ENCODE peak calls at places on chromosomes 3 and 15, in eight cellular contexts. One of them, this sample, is unnamed.

GRCh38 chr3:38084019-38084968 is 45.3 kb downstream of the DLEC1 start:
- DNase-seq in GM06990: peak
- DNase-seq in fibroblast of lung: peak
- DNase-seq in activated CD8-positive, alpha-beta memory T cell treated with anti-CD3 and anti-CD28 coated beads for 1 hour: no peak
- DNase-seq in RPMI8226: peak
- DNase-seq in midbrain: no peak
- DNase-seq in stimulated activated CD4-positive, alpha-beta T cell treated with anti-CD3 and anti-CD28 coated beads, Interleukin-1b, Interleukin-23, amount 100 ng/mL, for 1 hour: no peak
- DNase-seq in islet precursor cell: peak
- DNase-seq in this sample: peak

GRCh38 chr3:198027799-198028390 is 67.9 kb downstream of the LMLN start:
- DNase-seq in fibroblast of lung: no peak
- DNase-seq in RPMI8226: no peak
- DNase-seq in midbrain: no peak
- DNase-seq in islet precursor cell: no peak
- DNase-seq in activated CD8-positive, alpha-beta memory T cell treated with anti-CD3 and anti-CD28 coated beads for 1 hour: no peak
- DNase-seq in GM06990: no peak
- DNase-seq in stimulated activated CD4-positive, alpha-beta T cell treated with anti-CD3 and anti-CD28 coated beads, Interleukin-1b, Interleukin-23, amount 100 ng/mL, for 1 hour: no peak
- DNase-seq in this sample: no peak

GRCh38 chr3:55909373-55909772 is 422.3 kb upstream of the WNT5A start:
- DNase-seq in RPMI8226: no peak
- DNase-seq in fibroblast of lung: no peak
- DNase-seq in GM06990: no peak
- DNase-seq in activated CD8-positive, alpha-beta memory T cell treated with anti-CD3 and anti-CD28 coated beads for 1 hour: no peak
- DNase-seq in islet precursor cell: peak
- DNase-seq in midbrain: no peak
- DNase-seq in stimulated activated CD4-positive, alpha-beta T cell treated with anti-CD3 and anti-CD28 coated beads, Interleukin-1b, Interleukin-23, amount 100 ng/mL, for 1 hour: no peak
- DNase-seq in this sample: no peak

GRCh38 chr15:80698636-80699035 is 3.5 kb downstream of the ABHD17C start:
- DNase-seq in fibroblast of lung: peak
- DNase-seq in stimulated activated CD4-positive, alpha-beta T cell treated with anti-CD3 and anti-CD28 coated beads, Interleukin-1b, Interleukin-23, amount 100 ng/mL, for 1 hour: no peak
- DNase-seq in midbrain: no peak
- DNase-seq in GM06990: no peak
- DNase-seq in activated CD8-positive, alpha-beta memory T cell treated with anti-CD3 and anti-CD28 coated beads for 1 hour: no peak
- DNase-seq in islet precursor cell: no peak
- DNase-seq in RPMI8226: no peak
- DNase-seq in this sample: no peak

GRCh38 chr3:49868951-49869454 is 703 bp downstream of the CAMKV start:
- DNase-seq in activated CD8-positive, alpha-beta memory T cell treated with anti-CD3 and anti-CD28 coated beads for 1 hour: no peak
- DNase-seq in RPMI8226: no peak
- DNase-seq in fibroblast of lung: no peak
- DNase-seq in islet precursor cell: no peak
- DNase-seq in GM06990: no peak
- DNase-seq in midbrain: no peak
- DNase-seq in stimulated activated CD4-positive, alpha-beta T cell treated with anti-CD3 and anti-CD28 coated beads, Interleukin-1b, Interleukin-23, amount 100 ng/mL, for 1 hour: no peak
- DNase-seq in this sample: no peak

GRCh38 chr3:178593786-178594185 is 57.5 kb downstream of the KCNMB2 start:
- DNase-seq in midbrain: no peak
- DNase-seq in RPMI8226: no peak
- DNase-seq in fibroblast of lung: no peak
- DNase-seq in GM06990: no peak
- DNase-seq in islet precursor cell: peak
- DNase-seq in stimulated activated CD4-positive, alpha-beta T cell treated with anti-CD3 and anti-CD28 coated beads, Interleukin-1b, Interleukin-23, amount 100 ng/mL, for 1 hour: no peak
- DNase-seq in activated CD8-positive, alpha-beta memory T cell treated with anti-CD3 and anti-CD28 coated beads for 1 hour: no peak
- DNase-seq in this sample: no peak

GRCh38 chr3:45972534-45973402 is 22.9 kb downstream of the FYCO1 start:
- DNase-seq in fibroblast of lung: peak
- DNase-seq in GM06990: no peak
- DNase-seq in midbrain: no peak
- DNase-seq in activated CD8-positive, alpha-beta memory T cell treated with anti-CD3 and anti-CD28 coated beads for 1 hour: no peak
- DNase-seq in islet precursor cell: no peak
- DNase-seq in RPMI8226: peak
- DNase-seq in stimulated activated CD4-positive, alpha-beta T cell treated with anti-CD3 and anti-CD28 coated beads, Interleukin-1b, Interleukin-23, amount 100 ng/mL, for 1 hour: no peak
- DNase-seq in this sample: no peak

GRCh38 chr3:12995389-12996180 is 77.6 kb downstream of the IQSEC1 start:
- DNase-seq in midbrain: no peak
- DNase-seq in activated CD8-positive, alpha-beta memory T cell treated with anti-CD3 and anti-CD28 coated beads for 1 hour: no peak
- DNase-seq in RPMI8226: no peak
- DNase-seq in GM06990: no peak
- DNase-seq in fibroblast of lung: no peak
- DNase-seq in stimulated activated CD4-positive, alpha-beta T cell treated with anti-CD3 and anti-CD28 coated beads, Interleukin-1b, Interleukin-23, amount 100 ng/mL, for 1 hour: no peak
- DNase-seq in islet precursor cell: no peak
- DNase-seq in this sample: peak

GRCh38 chr3:177134166-177134565 is 63.1 kb downstream of the TBL1XR1 start:
- DNase-seq in RPMI8226: no peak
- DNase-seq in activated CD8-positive, alpha-beta memory T cell treated with anti-CD3 and anti-CD28 coated beads for 1 hour: no peak
- DNase-seq in fibroblast of lung: peak
- DNase-seq in islet precursor cell: no peak
- DNase-seq in midbrain: no peak
- DNase-seq in GM06990: no peak
- DNase-seq in stimulated activated CD4-positive, alpha-beta T cell treated with anti-CD3 and anti-CD28 coated beads, Interleukin-1b, Interleukin-23, amount 100 ng/mL, for 1 hour: no peak
- DNase-seq in this sample: no peak

GRCh38 chr3:113002676-113003075 is 11.9 kb downstream of the GTPBP8 start:
- DNase-seq in GM06990: no peak
- DNase-seq in fibroblast of lung: no peak
- DNase-seq in stimulated activated CD4-positive, alpha-beta T cell treated with anti-CD3 and anti-CD28 coated beads, Interleukin-1b, Interleukin-23, amount 100 ng/mL, for 1 hour: no peak
- DNase-seq in activated CD8-positive, alpha-beta memory T cell treated with anti-CD3 and anti-CD28 coated beads for 1 hour: no peak
- DNase-seq in midbrain: no peak
- DNase-seq in RPMI8226: no peak
- DNase-seq in islet precursor cell: no peak
- DNase-seq in this sample: no peak

GRCh38 chr3:10166213-10166604 is 1.5 kb downstream of the IRAK2 start:
- DNase-seq in fibroblast of lung: no peak
- DNase-seq in midbrain: no peak
- DNase-seq in activated CD8-positive, alpha-beta memory T cell treated with anti-CD3 and anti-CD28 coated beads for 1 hour: no peak
- DNase-seq in islet precursor cell: no peak
- DNase-seq in stimulated activated CD4-positive, alpha-beta T cell treated with anti-CD3 and anti-CD28 coated beads, Interleukin-1b, Interleukin-23, amount 100 ng/mL, for 1 hour: no peak
- DNase-seq in RPMI8226: no peak
- DNase-seq in GM06990: no peak
- DNase-seq in this sample: no peak

GRCh38 chr15:94674251-94674650 is 442.9 kb downstream of the MCTP2 start:
- DNase-seq in islet precursor cell: no peak
- DNase-seq in GM06990: no peak
- DNase-seq in midbrain: no peak
- DNase-seq in RPMI8226: no peak
- DNase-seq in fibroblast of lung: peak
- DNase-seq in activated CD8-positive, alpha-beta memory T cell treated with anti-CD3 and anti-CD28 coated beads for 1 hour: no peak
- DNase-seq in stimulated activated CD4-positive, alpha-beta T cell treated with anti-CD3 and anti-CD28 coated beads, Interleukin-1b, Interleukin-23, amount 100 ng/mL, for 1 hour: no peak
- DNase-seq in this sample: no peak

GRCh38 chr3:24499991-24500390 is 5.3 kb upstream of the THRB start:
- DNase-seq in RPMI8226: no peak
- DNase-seq in midbrain: no peak
- DNase-seq in activated CD8-positive, alpha-beta memory T cell treated with anti-CD3 and anti-CD28 coated beads for 1 hour: no peak
- DNase-seq in fibroblast of lung: no peak
- DNase-seq in GM06990: no peak
- DNase-seq in islet precursor cell: no peak
- DNase-seq in stimulated activated CD4-positive, alpha-beta T cell treated with anti-CD3 and anti-CD28 coated beads, Interleukin-1b, Interleukin-23, amount 100 ng/mL, for 1 hour: no peak
- DNase-seq in this sample: no peak

GRCh38 chr3:52147804-52148203 is 6.4 kb downstream of the POC1A start:
- DNase-seq in fibroblast of lung: no peak
- DNase-seq in islet precursor cell: peak
- DNase-seq in GM06990: no peak
- DNase-seq in midbrain: no peak
- DNase-seq in stimulated activated CD4-positive, alpha-beta T cell treated with anti-CD3 and anti-CD28 coated beads, Interleukin-1b, Interleukin-23, amount 100 ng/mL, for 1 hour: no peak
- DNase-seq in RPMI8226: no peak
- DNase-seq in activated CD8-positive, alpha-beta memory T cell treated with anti-CD3 and anti-CD28 coated beads for 1 hour: no peak
- DNase-seq in this sample: no peak

GRCh38 chr15:50261979-50262378 is 3.5 kb downstream of the HDC start:
- DNase-seq in activated CD8-positive, alpha-beta memory T cell treated with anti-CD3 and anti-CD28 coated beads for 1 hour: no peak
- DNase-seq in midbrain: no peak
- DNase-seq in islet precursor cell: peak
- DNase-seq in GM06990: no peak
- DNase-seq in RPMI8226: peak
- DNase-seq in stimulated activated CD4-positive, alpha-beta T cell treated with anti-CD3 and anti-CD28 coated beads, Interleukin-1b, Interleukin-23, amount 100 ng/mL, for 1 hour: no peak
- DNase-seq in fibroblast of lung: no peak
- DNase-seq in this sample: no peak

GRCh38 chr3:39378092-39378491 is 5.1 kb upstream of the SLC25A38 start:
- DNase-seq in midbrain: no peak
- DNase-seq in islet precursor cell: peak
- DNase-seq in GM06990: peak
- DNase-seq in RPMI8226: peak
- DNase-seq in activated CD8-positive, alpha-beta memory T cell treated with anti-CD3 and anti-CD28 coated beads for 1 hour: no peak
- DNase-seq in fibroblast of lung: peak
- DNase-seq in stimulated activated CD4-positive, alpha-beta T cell treated with anti-CD3 and anti-CD28 coated beads, Interleukin-1b, Interleukin-23, amount 100 ng/mL, for 1 hour: peak
- DNase-seq in this sample: no peak

GRCh38 chr3:57030711-57031110 is 29.8 kb upstream of the SPATA12 start:
- DNase-seq in fibroblast of lung: no peak
- DNase-seq in GM06990: no peak
- DNase-seq in stimulated activated CD4-positive, alpha-beta T cell treated with anti-CD3 and anti-CD28 coated beads, Interleukin-1b, Interleukin-23, amount 100 ng/mL, for 1 hour: no peak
- DNase-seq in midbrain: no peak
- DNase-seq in RPMI8226: no peak
- DNase-seq in islet precursor cell: no peak
- DNase-seq in activated CD8-positive, alpha-beta memory T cell treated with anti-CD3 and anti-CD28 coated beads for 1 hour: no peak
- DNase-seq in this sample: no peak

GRCh38 chr3:14680716-14681115 is 5.8 kb downstream of the C3orf20 start:
- DNase-seq in midbrain: no peak
- DNase-seq in fibroblast of lung: peak
- DNase-seq in GM06990: no peak
- DNase-seq in stimulated activated CD4-positive, alpha-beta T cell treated with anti-CD3 and anti-CD28 coated beads, Interleukin-1b, Interleukin-23, amount 100 ng/mL, for 1 hour: no peak
- DNase-seq in islet precursor cell: no peak
- DNase-seq in activated CD8-positive, alpha-beta memory T cell treated with anti-CD3 and anti-CD28 coated beads for 1 hour: no peak
- DNase-seq in RPMI8226: no peak
- DNase-seq in this sample: peak

GRCh38 chr3:89617706-89618105 is 510.3 kb downstream of the EPHA3 start:
- DNase-seq in stimulated activated CD4-positive, alpha-beta T cell treated with anti-CD3 and anti-CD28 coated beads, Interleukin-1b, Interleukin-23, amount 100 ng/mL, for 1 hour: no peak
- DNase-seq in fibroblast of lung: no peak
- DNase-seq in RPMI8226: no peak
- DNase-seq in GM06990: no peak
- DNase-seq in activated CD8-positive, alpha-beta memory T cell treated with anti-CD3 and anti-CD28 coated beads for 1 hour: no peak
- DNase-seq in midbrain: no peak
- DNase-seq in islet precursor cell: no peak
- DNase-seq in this sample: no peak

GRCh38 chr15:25905140-25905539 is 42.0 kb upstream of the ATP10A start:
- DNase-seq in islet precursor cell: no peak
- DNase-seq in stimulated activated CD4-positive, alpha-beta T cell treated with anti-CD3 and anti-CD28 coated beads, Interleukin-1b, Interleukin-23, amount 100 ng/mL, for 1 hour: no peak
- DNase-seq in midbrain: no peak
- DNase-seq in activated CD8-positive, alpha-beta memory T cell treated with anti-CD3 and anti-CD28 coated beads for 1 hour: no peak
- DNase-seq in fibroblast of lung: peak
- DNase-seq in RPMI8226: no peak
- DNase-seq in GM06990: no peak
- DNase-seq in this sample: peak

GRCh38 chr3:37050242-37050641 is 56.9 kb downstream of the MLH1 start:
- DNase-seq in midbrain: no peak
- DNase-seq in GM06990: no peak
- DNase-seq in stimulated activated CD4-positive, alpha-beta T cell treated with anti-CD3 and anti-CD28 coated beads, Interleukin-1b, Interleukin-23, amount 100 ng/mL, for 1 hour: no peak
- DNase-seq in RPMI8226: no peak
- DNase-seq in islet precursor cell: peak
- DNase-seq in fibroblast of lung: no peak
- DNase-seq in activated CD8-positive, alpha-beta memory T cell treated with anti-CD3 and anti-CD28 coated beads for 1 hour: no peak
- DNase-seq in this sample: peak

GRCh38 chr3:184788751-184789150 is 23.2 kb upstream of the VPS8 start:
- DNase-seq in stimulated activated CD4-positive, alpha-beta T cell treated with anti-CD3 and anti-CD28 coated beads, Interleukin-1b, Interleukin-23, amount 100 ng/mL, for 1 hour: no peak
- DNase-seq in GM06990: no peak
- DNase-seq in fibroblast of lung: peak
- DNase-seq in islet precursor cell: peak
- DNase-seq in RPMI8226: no peak
- DNase-seq in activated CD8-positive, alpha-beta memory T cell treated with anti-CD3 and anti-CD28 coated beads for 1 hour: no peak
- DNase-seq in midbrain: no peak
- DNase-seq in this sample: no peak

GRCh38 chr15:94478763-94479162 is 247.4 kb downstream of the MCTP2 start:
- DNase-seq in activated CD8-positive, alpha-beta memory T cell treated with anti-CD3 and anti-CD28 coated beads for 1 hour: no peak
- DNase-seq in RPMI8226: peak
- DNase-seq in midbrain: no peak
- DNase-seq in GM06990: no peak
- DNase-seq in stimulated activated CD4-positive, alpha-beta T cell treated with anti-CD3 and anti-CD28 coated beads, Interleukin-1b, Interleukin-23, amount 100 ng/mL, for 1 hour: no peak
- DNase-seq in islet precursor cell: no peak
- DNase-seq in fibroblast of lung: no peak
- DNase-seq in this sample: no peak

GRCh38 chr15:88617031-88617722 is 4.0 kb upstream of the AEN start:
- DNase-seq in activated CD8-positive, alpha-beta memory T cell treated with anti-CD3 and anti-CD28 coated beads for 1 hour: no peak
- DNase-seq in RPMI8226: no peak
- DNase-seq in islet precursor cell: peak
- DNase-seq in midbrain: no peak
- DNase-seq in GM06990: no peak
- DNase-seq in fibroblast of lung: no peak
- DNase-seq in stimulated activated CD4-positive, alpha-beta T cell treated with anti-CD3 and anti-CD28 coated beads, Interleukin-1b, Interleukin-23, amount 100 ng/mL, for 1 hour: no peak
- DNase-seq in this sample: no peak

GRCh38 chr15:67049351-67050044 is 15.9 kb upstream of the SMAD3 start:
- DNase-seq in RPMI8226: no peak
- DNase-seq in islet precursor cell: peak
- DNase-seq in midbrain: no peak
- DNase-seq in GM06990: no peak
- DNase-seq in fibroblast of lung: peak
- DNase-seq in activated CD8-positive, alpha-beta memory T cell treated with anti-CD3 and anti-CD28 coated beads for 1 hour: no peak
- DNase-seq in stimulated activated CD4-positive, alpha-beta T cell treated with anti-CD3 and anti-CD28 coated beads, Interleukin-1b, Interleukin-23, amount 100 ng/mL, for 1 hour: no peak
- DNase-seq in this sample: no peak

GRCh38 chr15:34065941-34066340 is 26.9 kb upstream of the AVEN start:
- DNase-seq in midbrain: no peak
- DNase-seq in stimulated activated CD4-positive, alpha-beta T cell treated with anti-CD3 and anti-CD28 coated beads, Interleukin-1b, Interleukin-23, amount 100 ng/mL, for 1 hour: no peak
- DNase-seq in islet precursor cell: no peak
- DNase-seq in fibroblast of lung: no peak
- DNase-seq in activated CD8-positive, alpha-beta memory T cell treated with anti-CD3 and anti-CD28 coated beads for 1 hour: no peak
- DNase-seq in RPMI8226: no peak
- DNase-seq in GM06990: no peak
- DNase-seq in this sample: no peak

GRCh38 chr3:156150434-156151066 is 30.2 kb downstream of the KCNAB1 start:
- DNase-seq in RPMI8226: peak
- DNase-seq in midbrain: peak
- DNase-seq in islet precursor cell: no peak
- DNase-seq in fibroblast of lung: peak
- DNase-seq in stimulated activated CD4-positive, alpha-beta T cell treated with anti-CD3 and anti-CD28 coated beads, Interleukin-1b, Interleukin-23, amount 100 ng/mL, for 1 hour: no peak
- DNase-seq in GM06990: no peak
- DNase-seq in activated CD8-positive, alpha-beta memory T cell treated with anti-CD3 and anti-CD28 coated beads for 1 hour: no peak
- DNase-seq in this sample: no peak

GRCh38 chr3:7877312-7877711 is 624.3 kb upstream of the LMCD1 start:
- DNase-seq in RPMI8226: no peak
- DNase-seq in islet precursor cell: no peak
- DNase-seq in fibroblast of lung: peak
- DNase-seq in GM06990: no peak
- DNase-seq in activated CD8-positive, alpha-beta memory T cell treated with anti-CD3 and anti-CD28 coated beads for 1 hour: no peak
- DNase-seq in stimulated activated CD4-positive, alpha-beta T cell treated with anti-CD3 and anti-CD28 coated beads, Interleukin-1b, Interleukin-23, amount 100 ng/mL, for 1 hour: no peak
- DNase-seq in midbrain: no peak
- DNase-seq in this sample: no peak

GRCh38 chr15:30791239-30791638 is 112.5 kb upstream of the FAN1 start:
- DNase-seq in islet precursor cell: no peak
- DNase-seq in activated CD8-positive, alpha-beta memory T cell treated with anti-CD3 and anti-CD28 coated beads for 1 hour: no peak
- DNase-seq in stimulated activated CD4-positive, alpha-beta T cell treated with anti-CD3 and anti-CD28 coated beads, Interleukin-1b, Interleukin-23, amount 100 ng/mL, for 1 hour: no peak
- DNase-seq in midbrain: no peak
- DNase-seq in GM06990: no peak
- DNase-seq in fibroblast of lung: no peak
- DNase-seq in RPMI8226: no peak
- DNase-seq in this sample: no peak

GRCh38 chr3:179071161-179071568 is 444 bp downstream of the ZMAT3 start:
- DNase-seq in midbrain: peak
- DNase-seq in islet precursor cell: no peak
- DNase-seq in stimulated activated CD4-positive, alpha-beta T cell treated with anti-CD3 and anti-CD28 coated beads, Interleukin-1b, Interleukin-23, amount 100 ng/mL, for 1 hour: peak
- DNase-seq in RPMI8226: peak
- DNase-seq in activated CD8-positive, alpha-beta memory T cell treated with anti-CD3 and anti-CD28 coated beads for 1 hour: no peak
- DNase-seq in GM06990: peak
- DNase-seq in fibroblast of lung: peak
- DNase-seq in this sample: no peak

GRCh38 chr3:148178508-148178907 is 519.2 kb upstream of the AGTR1 start:
- DNase-seq in GM06990: no peak
- DNase-seq in islet precursor cell: no peak
- DNase-seq in fibroblast of lung: peak
- DNase-seq in stimulated activated CD4-positive, alpha-beta T cell treated with anti-CD3 and anti-CD28 coated beads, Interleukin-1b, Interleukin-23, amount 100 ng/mL, for 1 hour: no peak
- DNase-seq in activated CD8-positive, alpha-beta memory T cell treated with anti-CD3 and anti-CD28 coated beads for 1 hour: no peak
- DNase-seq in midbrain: peak
- DNase-seq in RPMI8226: no peak
- DNase-seq in this sample: no peak

GRCh38 chr15:64878708-64879107 is 33.0 kb upstream of the ANKDD1A start:
- DNase-seq in GM06990: no peak
- DNase-seq in activated CD8-positive, alpha-beta memory T cell treated with anti-CD3 and anti-CD28 coated beads for 1 hour: no peak
- DNase-seq in fibroblast of lung: no peak
- DNase-seq in stimulated activated CD4-positive, alpha-beta T cell treated with anti-CD3 and anti-CD28 coated beads, Interleukin-1b, Interleukin-23, amount 100 ng/mL, for 1 hour: no peak
- DNase-seq in RPMI8226: no peak
- DNase-seq in midbrain: no peak
- DNase-seq in islet precursor cell: no peak
- DNase-seq in this sample: no peak

GRCh38 chr3:4716731-4717362 is 223.7 kb downstream of the ITPR1 start:
- DNase-seq in fibroblast of lung: peak
- DNase-seq in midbrain: no peak
- DNase-seq in stimulated activated CD4-positive, alpha-beta T cell treated with anti-CD3 and anti-CD28 coated beads, Interleukin-1b, Interleukin-23, amount 100 ng/mL, for 1 hour: no peak
- DNase-seq in RPMI8226: no peak
- DNase-seq in islet precursor cell: no peak
- DNase-seq in GM06990: no peak
- DNase-seq in activated CD8-positive, alpha-beta memory T cell treated with anti-CD3 and anti-CD28 coated beads for 1 hour: no peak
- DNase-seq in this sample: no peak

GRCh38 chr3:11290743-11291680 is 18.8 kb downstream of the ATG7 start:
- DNase-seq in GM06990: peak
- DNase-seq in activated CD8-positive, alpha-beta memory T cell treated with anti-CD3 and anti-CD28 coated beads for 1 hour: no peak
- DNase-seq in stimulated activated CD4-positive, alpha-beta T cell treated with anti-CD3 and anti-CD28 coated beads, Interleukin-1b, Interleukin-23, amount 100 ng/mL, for 1 hour: no peak
- DNase-seq in islet precursor cell: no peak
- DNase-seq in midbrain: no peak
- DNase-seq in fibroblast of lung: peak
- DNase-seq in RPMI8226: no peak
- DNase-seq in this sample: no peak